ENCODE peak calls at places on chromosome 15, in five cellular contexts. H, P, N, C and E are unnamed samples.
A peak's percentile ranks its signal among the peaks of the same experiment; 100 is the strongest.

GRCh38 chr15:39640665-39641064 is 59.8 kb downstream of the THBS1 start:
- DNase-seq in H (no peak), P (no peak), N (no peak), C (no peak), E (no peak)

GRCh38 chr15:67358812-67359211 is 104.2 kb downstream of the IQCH start:
- DNase-seq in H (no peak), P (no peak), N (no peak), C (no peak), E (no peak)

GRCh38 chr15:99618941-99619411 is 53.2 kb downstream of the MEF2A start:
- DNase-seq in H (no peak), P (no peak), N (no peak), C (no peak), E (no peak)

GRCh38 chr15:85792872-85793621 is 1.7 kb downstream of the KLHL25 start:
- DNase-seq in H (no peak), P (no peak), N (no peak), C (no peak), E (no peak)

GRCh38 chr15:46394463-46394862 is 759.6 kb downstream of the SQOR start:
- DNase-seq in H (no peak), P (no peak), N (no peak), C (no peak), E (no peak)

GRCh38 chr15:34610388-34610787 is 26.9 kb upstream of the GOLGA8B start:
- DNase-seq in H (no peak), P (no peak), N (peak; percentile 44), C (no peak), E (no peak)

GRCh38 chr15:57472861-57473260 is 96.6 kb downstream of the CGNL1 start:
- DNase-seq in H (no peak), P (no peak), N (no peak), C (no peak), E (no peak)

GRCh38 chr15:31304736-31305365 is 21.8 kb upstream of the KLF13 start:
- DNase-seq in H (no peak), P (no peak), N (no peak), C (no peak), E (no peak)

GRCh38 chr15:65374831-65375401 is 2.9 kb downstream of the IGDCC3 start:
- DNase-seq in H (no peak), P (no peak), N (no peak), C (no peak), E (no peak)

GRCh38 chr15:42267286-42267685 is 5.7 kb upstream of the GANC start:
- DNase-seq in H (no peak), P (no peak), N (no peak), C (no peak), E (no peak)